ENCODE peak calls at places on chromosomes 1 and 21, in eight cellular contexts. One of them, this sample, is unnamed.

GRCh38 chr1:175673236-175674150 is 69.9 kb downstream of the TNR start:
- DNase-seq in upper lobe of right lung: no peak
- DNase-seq in mesendoderm: peak; percentile 23
- DNase-seq in A549: no peak
- DNase-seq in effector memory CD4-positive, alpha-beta T cell: no peak
- DNase-seq in ovary: no peak
- DNase-seq in left ventricle myocardium inferior: no peak
- DNase-seq in tibial nerve: no peak
- DNase-seq in this sample: no peak

GRCh38 chr21:45550552-45551210 is 8.4 kb upstream of the SLC19A1 start:
- DNase-seq in upper lobe of right lung: peak; percentile 67
- DNase-seq in mesendoderm: peak; percentile 35
- DNase-seq in A549: no peak
- DNase-seq in effector memory CD4-positive, alpha-beta T cell: no peak
- DNase-seq in ovary: peak; percentile 33
- DNase-seq in left ventricle myocardium inferior: peak; percentile 32
- DNase-seq in tibial nerve: no peak
- DNase-seq in this sample: no peak

GRCh38 chr1:41282679-41283317 is 40.7 kb upstream of the SCMH1 start:
- DNase-seq in upper lobe of right lung: no peak
- DNase-seq in mesendoderm: peak; percentile 40
- DNase-seq in A549: peak; percentile 45
- DNase-seq in effector memory CD4-positive, alpha-beta T cell: no peak
- DNase-seq in ovary: peak; percentile 63
- DNase-seq in left ventricle myocardium inferior: no peak
- DNase-seq in tibial nerve: no peak
- DNase-seq in this sample: no peak

GRCh38 chr1:93616996-93617669 is 64.5 kb downstream of the BCAR3 start:
- DNase-seq in upper lobe of right lung: no peak
- DNase-seq in mesendoderm: peak; percentile 69
- DNase-seq in A549: no peak
- DNase-seq in effector memory CD4-positive, alpha-beta T cell: no peak
- DNase-seq in ovary: no peak
- DNase-seq in left ventricle myocardium inferior: peak; percentile 56
- DNase-seq in tibial nerve: no peak
- DNase-seq in this sample: peak; percentile 59

GRCh38 chr1:186605762-186606350 is 74.4 kb downstream of the PTGS2 start:
- DNase-seq in upper lobe of right lung: no peak
- DNase-seq in mesendoderm: peak; percentile 88
- DNase-seq in A549: no peak
- DNase-seq in effector memory CD4-positive, alpha-beta T cell: no peak
- DNase-seq in ovary: peak; percentile 35
- DNase-seq in left ventricle myocardium inferior: no peak
- DNase-seq in tibial nerve: no peak
- DNase-seq in this sample: no peak

GRCh38 chr1:5620997-5621396 is 371.2 kb downstream of the NPHP4 start:
- DNase-seq in upper lobe of right lung: no peak
- DNase-seq in mesendoderm: peak; percentile 86
- DNase-seq in A549: peak; percentile 25
- DNase-seq in effector memory CD4-positive, alpha-beta T cell: no peak
- DNase-seq in ovary: no peak
- DNase-seq in left ventricle myocardium inferior: no peak
- DNase-seq in tibial nerve: no peak
- DNase-seq in this sample: no peak

GRCh38 chr1:186884266-186884665 is 55.5 kb downstream of the PLA2G4A start:
- DNase-seq in upper lobe of right lung: no peak
- DNase-seq in mesendoderm: no peak
- DNase-seq in A549: no peak
- DNase-seq in effector memory CD4-positive, alpha-beta T cell: no peak
- DNase-seq in ovary: no peak
- DNase-seq in left ventricle myocardium inferior: no peak
- DNase-seq in tibial nerve: no peak
- DNase-seq in this sample: no peak

GRCh38 chr1:9689971-9690381 is 38.4 kb downstream of the PIK3CD start:
- DNase-seq in upper lobe of right lung: peak; percentile 73
- DNase-seq in mesendoderm: peak; percentile 52
- DNase-seq in A549: no peak
- DNase-seq in effector memory CD4-positive, alpha-beta T cell: no peak
- DNase-seq in ovary: peak; percentile 62
- DNase-seq in left ventricle myocardium inferior: peak; percentile 38
- DNase-seq in tibial nerve: peak; percentile 24
- DNase-seq in this sample: peak; percentile 82

GRCh38 chr1:86523670-86524354 is 23.1 kb upstream of the CLCA4 start:
- DNase-seq in upper lobe of right lung: no peak
- DNase-seq in mesendoderm: no peak
- DNase-seq in A549: no peak
- DNase-seq in effector memory CD4-positive, alpha-beta T cell: no peak
- DNase-seq in ovary: no peak
- DNase-seq in left ventricle myocardium inferior: no peak
- DNase-seq in tibial nerve: no peak
- DNase-seq in this sample: no peak

GRCh38 chr1:191831572-191831971 is 326.7 kb upstream of the RGS18 start:
- DNase-seq in upper lobe of right lung: no peak
- DNase-seq in mesendoderm: peak; percentile 74
- DNase-seq in A549: no peak
- DNase-seq in effector memory CD4-positive, alpha-beta T cell: no peak
- DNase-seq in ovary: no peak
- DNase-seq in left ventricle myocardium inferior: no peak
- DNase-seq in tibial nerve: no peak
- DNase-seq in this sample: no peak

GRCh38 chr21:36093512-36093911 is 23.7 kb downstream of the CBR1 start:
- DNase-seq in upper lobe of right lung: no peak
- DNase-seq in mesendoderm: no peak
- DNase-seq in A549: no peak
- DNase-seq in effector memory CD4-positive, alpha-beta T cell: no peak
- DNase-seq in ovary: no peak
- DNase-seq in left ventricle myocardium inferior: no peak
- DNase-seq in tibial nerve: no peak
- DNase-seq in this sample: no peak

GRCh38 chr1:22916469-22916817 is 56.2 kb downstream of the LACTBL1 start:
- DNase-seq in upper lobe of right lung: no peak
- DNase-seq in mesendoderm: no peak
- DNase-seq in A549: no peak
- DNase-seq in effector memory CD4-positive, alpha-beta T cell: no peak
- DNase-seq in ovary: no peak
- DNase-seq in left ventricle myocardium inferior: no peak
- DNase-seq in tibial nerve: no peak
- DNase-seq in this sample: peak; percentile 59

GRCh38 chr1:112633628-112634027 is 14.0 kb downstream of the CAPZA1 start:
- DNase-seq in upper lobe of right lung: no peak
- DNase-seq in mesendoderm: peak; percentile 60
- DNase-seq in A549: no peak
- DNase-seq in effector memory CD4-positive, alpha-beta T cell: no peak
- DNase-seq in ovary: no peak
- DNase-seq in left ventricle myocardium inferior: no peak
- DNase-seq in tibial nerve: no peak
- DNase-seq in this sample: no peak

GRCh38 chr1:245807306-245807705 is 652.5 kb downstream of the KIF26B start:
- DNase-seq in upper lobe of right lung: peak; percentile 76
- DNase-seq in mesendoderm: no peak
- DNase-seq in A549: no peak
- DNase-seq in effector memory CD4-positive, alpha-beta T cell: no peak
- DNase-seq in ovary: no peak
- DNase-seq in left ventricle myocardium inferior: no peak
- DNase-seq in tibial nerve: no peak
- DNase-seq in this sample: peak; percentile 86

GRCh38 chr1:61140778-61141177 is 58.4 kb downstream of the NFIA start:
- DNase-seq in upper lobe of right lung: no peak
- DNase-seq in mesendoderm: no peak
- DNase-seq in A549: no peak
- DNase-seq in effector memory CD4-positive, alpha-beta T cell: no peak
- DNase-seq in ovary: no peak
- DNase-seq in left ventricle myocardium inferior: no peak
- DNase-seq in tibial nerve: no peak
- DNase-seq in this sample: no peak

GRCh38 chr1:78004719-78005346 is at the start of gene DNAJB4:
- DNase-seq in upper lobe of right lung: no peak
- DNase-seq in mesendoderm: peak; percentile 92
- DNase-seq in A549: peak; percentile 47
- DNase-seq in effector memory CD4-positive, alpha-beta T cell: peak; percentile 40
- DNase-seq in ovary: no peak
- DNase-seq in left ventricle myocardium inferior: no peak
- DNase-seq in tibial nerve: peak; percentile 40
- DNase-seq in this sample: no peak

GRCh38 chr21:44737706-44738354 is 26.5 kb upstream of the TSPEAR start:
- DNase-seq in upper lobe of right lung: no peak
- DNase-seq in mesendoderm: peak; percentile 75
- DNase-seq in A549: no peak
- DNase-seq in effector memory CD4-positive, alpha-beta T cell: no peak
- DNase-seq in ovary: no peak
- DNase-seq in left ventricle myocardium inferior: no peak
- DNase-seq in tibial nerve: no peak
- DNase-seq in this sample: no peak

DNA sequence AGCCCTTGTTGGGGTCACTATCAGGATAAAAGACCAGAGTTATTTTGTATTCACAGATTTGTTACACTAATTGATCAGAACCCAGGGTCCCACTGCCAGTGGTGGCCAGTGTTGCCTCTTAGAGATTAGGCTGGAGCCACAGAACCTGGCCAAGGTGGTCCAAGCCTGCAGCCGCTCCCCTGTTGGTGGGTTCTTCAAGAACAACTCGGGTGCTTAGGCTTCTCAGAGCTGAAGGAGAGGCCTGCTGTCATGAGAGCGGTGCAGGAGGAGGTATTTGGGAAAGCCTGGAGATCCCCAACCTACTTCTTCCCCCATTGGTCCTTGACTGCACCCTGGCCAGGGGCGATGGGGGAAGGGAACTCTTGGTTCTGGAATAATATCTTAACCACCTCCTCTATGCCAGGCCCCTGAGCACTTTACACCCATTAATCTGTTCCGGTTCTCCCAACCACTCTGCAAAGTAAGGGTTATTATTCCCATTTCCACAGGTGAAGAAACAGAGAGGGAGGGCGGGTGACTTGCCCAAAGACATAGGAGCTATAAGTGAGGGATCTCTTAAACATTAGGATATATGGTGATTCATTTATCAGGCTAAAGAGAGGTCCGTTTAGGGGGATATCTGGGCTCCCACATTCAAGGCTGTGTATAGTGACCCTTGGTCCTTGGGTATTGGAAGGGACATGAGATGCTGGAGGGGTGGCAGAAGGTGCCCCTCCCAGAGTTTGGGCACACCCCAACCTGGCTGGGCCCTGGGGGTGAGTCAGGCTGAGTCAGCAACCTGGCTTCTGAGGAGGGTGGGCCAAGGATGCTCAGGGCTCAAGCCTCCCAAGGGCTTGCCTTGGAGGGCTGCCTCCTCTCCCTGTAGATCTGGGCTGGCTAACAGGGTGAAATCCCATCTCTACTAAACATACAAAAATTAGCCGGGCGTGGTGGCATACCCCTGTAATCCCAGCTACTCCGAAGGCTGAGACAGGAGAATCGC is 5.1 kb downstream of the TRNP1 start:
- DNase-seq in upper lobe of right lung: no peak
- DNase-seq in mesendoderm: peak; percentile 64
- DNase-seq in A549: no peak
- DNase-seq in effector memory CD4-positive, alpha-beta T cell: no peak
- DNase-seq in ovary: no peak
- DNase-seq in left ventricle myocardium inferior: no peak
- DNase-seq in tibial nerve: no peak
- DNase-seq in this sample: peak; percentile 27
- H3K27ac ChIP-seq in upper lobe of right lung: peak overlapping the region; percentile 67
- H3K27ac ChIP-seq in mesendoderm: peak overlapping the region; percentile 47
- H3K27ac ChIP-seq in A549: peak overlapping the region; percentile 100
- H3K27ac ChIP-seq in effector memory CD4-positive, alpha-beta T cell: no peak overlapping the region
- H3K27ac ChIP-seq in ovary: no peak overlapping the region
- H3K27ac ChIP-seq in left ventricle myocardium inferior: peak overlapping the region; percentile 91
- H3K27ac ChIP-seq in tibial nerve: peak overlapping the region; percentile 16
- H3K27ac ChIP-seq in this sample: peak overlapping the region; percentile 54

GRCh38 chr1:116166011-116166571 is 54.9 kb downstream of the MAB21L3 start:
- DNase-seq in upper lobe of right lung: no peak
- DNase-seq in mesendoderm: no peak
- DNase-seq in A549: no peak
- DNase-seq in effector memory CD4-positive, alpha-beta T cell: no peak
- DNase-seq in ovary: no peak
- DNase-seq in left ventricle myocardium inferior: no peak
- DNase-seq in tibial nerve: no peak
- DNase-seq in this sample: no peak

GRCh38 chr1:116163533-116163932 is 52.3 kb downstream of the MAB21L3 start:
- DNase-seq in upper lobe of right lung: no peak
- DNase-seq in mesendoderm: no peak
- DNase-seq in A549: no peak
- DNase-seq in effector memory CD4-positive, alpha-beta T cell: no peak
- DNase-seq in ovary: no peak
- DNase-seq in left ventricle myocardium inferior: no peak
- DNase-seq in tibial nerve: no peak
- DNase-seq in this sample: no peak

GRCh38 chr1:116165572-116165971 is 54.4 kb downstream of the MAB21L3 start:
- DNase-seq in upper lobe of right lung: no peak
- DNase-seq in mesendoderm: no peak
- DNase-seq in A549: no peak
- DNase-seq in effector memory CD4-positive, alpha-beta T cell: no peak
- DNase-seq in ovary: peak; percentile 53
- DNase-seq in left ventricle myocardium inferior: peak; percentile 78
- DNase-seq in tibial nerve: peak; percentile 59
- DNase-seq in this sample: no peak

GRCh38 chr1:116164056-116164889 is 53.1 kb downstream of the MAB21L3 start:
- DNase-seq in upper lobe of right lung: no peak
- DNase-seq in mesendoderm: no peak
- DNase-seq in A549: no peak
- DNase-seq in effector memory CD4-positive, alpha-beta T cell: no peak
- DNase-seq in ovary: no peak
- DNase-seq in left ventricle myocardium inferior: peak; percentile 69
- DNase-seq in tibial nerve: no peak
- DNase-seq in this sample: no peak

DNA sequence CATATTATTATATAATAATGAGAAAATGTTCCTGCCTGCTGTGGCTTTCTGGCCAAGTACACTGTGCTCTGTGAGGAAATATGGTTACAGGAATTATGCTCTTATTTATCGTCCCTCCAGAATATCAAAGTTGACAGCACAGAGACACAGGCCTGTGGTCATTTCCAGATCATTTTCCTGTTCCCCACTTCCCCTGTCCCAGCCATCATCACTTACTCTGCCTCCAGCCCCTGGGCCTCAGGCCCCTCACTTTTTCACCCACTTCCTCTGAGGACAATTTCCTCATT is 53.6 kb downstream of the MAB21L3 start:
- DNase-seq in upper lobe of right lung: no peak
- DNase-seq in mesendoderm: no peak
- DNase-seq in A549: no peak
- DNase-seq in effector memory CD4-positive, alpha-beta T cell: no peak
- DNase-seq in ovary: no peak
- DNase-seq in left ventricle myocardium inferior: no peak
- DNase-seq in tibial nerve: no peak
- DNase-seq in this sample: no peak
- H3K27ac ChIP-seq in upper lobe of right lung: peak overlapping the region; percentile 18
- H3K27ac ChIP-seq in mesendoderm: no peak overlapping the region
- H3K27ac ChIP-seq in A549: no peak overlapping the region
- H3K27ac ChIP-seq in effector memory CD4-positive, alpha-beta T cell: no peak overlapping the region
- H3K27ac ChIP-seq in ovary: no peak overlapping the region
- H3K27ac ChIP-seq in left ventricle myocardium inferior: peak overlapping the region; percentile 85
- H3K27ac ChIP-seq in tibial nerve: peak overlapping the region; percentile 37
- H3K27ac ChIP-seq in this sample: peak overlapping the region; percentile 32

GRCh38 chr1:212595229-212595628 is 13.3 kb upstream of the ATF3 start:
- DNase-seq in upper lobe of right lung: no peak
- DNase-seq in mesendoderm: peak; percentile 71
- DNase-seq in A549: no peak
- DNase-seq in effector memory CD4-positive, alpha-beta T cell: no peak
- DNase-seq in ovary: no peak
- DNase-seq in left ventricle myocardium inferior: no peak
- DNase-seq in tibial nerve: no peak
- DNase-seq in this sample: peak; percentile 39
- H3K27ac ChIP-seq in upper lobe of right lung: peak overlapping the region; percentile 55
- H3K27ac ChIP-seq in mesendoderm: no peak overlapping the region
- H3K27ac ChIP-seq in A549: peak overlapping the region; percentile 84
- H3K27ac ChIP-seq in effector memory CD4-positive, alpha-beta T cell: peak overlapping the region; percentile 18
- H3K27ac ChIP-seq in ovary: no peak overlapping the region
- H3K27ac ChIP-seq in left ventricle myocardium inferior: peak overlapping the region; percentile 65
- H3K27ac ChIP-seq in tibial nerve: no peak overlapping the region
- H3K27ac ChIP-seq in this sample: peak overlapping the region; percentile 54

GRCh38 chr21:34806423-34806822 is 137.6 kb downstream of the CLIC6 start:
- DNase-seq in upper lobe of right lung: no peak
- DNase-seq in mesendoderm: no peak
- DNase-seq in A549: no peak
- DNase-seq in effector memory CD4-positive, alpha-beta T cell: no peak
- DNase-seq in ovary: no peak
- DNase-seq in left ventricle myocardium inferior: no peak
- DNase-seq in tibial nerve: no peak
- DNase-seq in this sample: no peak
- H3K27ac ChIP-seq in upper lobe of right lung: no peak overlapping the region
- H3K27ac ChIP-seq in mesendoderm: no peak overlapping the region
- H3K27ac ChIP-seq in A549: peak overlapping the region; percentile 64
- H3K27ac ChIP-seq in effector memory CD4-positive, alpha-beta T cell: no peak overlapping the region
- H3K27ac ChIP-seq in ovary: no peak overlapping the region
- H3K27ac ChIP-seq in left ventricle myocardium inferior: no peak overlapping the region
- H3K27ac ChIP-seq in tibial nerve: no peak overlapping the region
- H3K27ac ChIP-seq in this sample: no peak overlapping the region